ENCODE peak calls at places on chromosomes 16 and 17, in five cellular contexts. C is NT2/D1, O is HepG2, Z is GM12878, V is H1. D is an unnamed sample.

GRCh38 chr16:58409316-58409973 is 17.2 kb downstream of the GINS3 start:
- DNase-seq in O (no peak), Z (no peak), V (no peak), C (no peak), D (no peak)

GRCh38 chr17:33291248-33292183 is 1.6 kb downstream of the ASIC2 start:
- DNase-seq in V (peak), C (peak), Z (no peak), O (no peak), D (peak)

GRCh38 chr17:47776330-47777197 is 43.5 kb downstream of the TBX21 start:
- DNase-seq in Z (no peak), O (peak), C (no peak), V (no peak), D (peak)

GRCh38 chr17:31156326-31156725 is 61.5 kb downstream of the NF1 start:
- DNase-seq in O (no peak), V (no peak), C (no peak), Z (no peak), D (no peak)

GRCh38 chr17:41959336-41960095 is 7.1 kb upstream of the CNP start:
- DNase-seq in C (no peak), V (peak), O (peak), Z (no peak), D (peak)

GRCh38 chr16:23424292-23424958 is 28.6 kb downstream of the COG7 start:
- DNase-seq in V (no peak), Z (no peak), C (no peak), O (no peak), D (no peak)

GRCh38 chr16:57628008-57628781 is at the start of gene ADGRG1:
- DNase-seq in Z (no peak), C (peak), V (peak), O (peak), D (peak)

GRCh38 chr17:50858486-50859225 is 7.5 kb downstream of the TOB1 start:
- DNase-seq in V (no peak), C (no peak), Z (no peak), O (no peak), D (no peak)

GRCh38 chr17:8463089-8463488 is 27.4 kb downstream of the NDEL1 start:
- DNase-seq in C (no peak), O (no peak), V (no peak), Z (no peak), D (no peak)

GRCh38 chr16:73058616-73059409 is 10.9 kb upstream of the ZFHX3 start:
- DNase-seq in Z (no peak), O (no peak), V (peak), C (no peak), D (no peak)

GRCh38 chr17:42135664-42136653 is 13.4 kb downstream of the HSPB9 start:
- DNase-seq in Z (no peak), V (no peak), C (no peak), O (peak), D (no peak)

GRCh38 chr17:59155439-59156177 is at the start of gene PRR11:
- DNase-seq in Z (no peak), V (peak), C (peak), O (peak), D (no peak)

GRCh38 chr16:68524069-68524820 is 14.8 kb upstream of the ZFP90 start:
- DNase-seq in V (no peak), C (no peak), Z (no peak), O (no peak), D (no peak)

DNA sequence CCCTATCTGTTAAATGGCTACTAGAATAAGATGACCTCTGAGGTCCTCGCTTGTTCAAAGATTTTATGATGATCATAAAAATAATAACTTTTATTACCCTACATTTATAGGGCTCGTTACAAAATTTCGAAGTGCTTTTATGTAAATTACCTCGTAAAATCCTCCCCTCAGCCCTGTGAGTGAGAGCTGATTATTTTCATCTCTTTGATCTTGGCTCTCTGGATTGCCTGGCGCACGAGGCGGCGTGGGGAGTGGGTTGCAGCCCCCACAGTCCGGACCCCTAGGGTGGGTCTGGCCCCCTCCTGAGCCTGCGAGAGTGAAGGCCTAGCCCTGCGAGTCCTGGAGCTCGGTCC is 1.6 kb downstream of the SDK2 start:
- DNase-seq in V (no peak), Z (no peak), C (no peak), O (no peak), D (no peak)
- TF ChIP-seq SUZ12 in V (no peak), Z (no peak), C (no peak), O (no peak), D (no peak)

GRCh38 chr17:73308017-73308823 is 3.6 kb downstream of the CDC42EP4 start:
- DNase-seq in Z (no peak), C (no peak), V (no peak), O (peak), D (no peak)
- TF ChIP-seq SUZ12 in Z (no peak), C (no peak), V (no peak), O (no peak), D (no peak)

GRCh38 chr16:56384074-56384721 is 41.1 kb downstream of the AMFR start:
- DNase-seq in Z (no peak), O (no peak), V (no peak), C (no peak), D (no peak)

GRCh38 chr16:56388209-56388608 is 37.1 kb downstream of the AMFR start:
- DNase-seq in C (no peak), V (no peak), O (no peak), Z (no peak), D (no peak)

GRCh38 chr16:56389554-56389953 is 35.8 kb downstream of the AMFR start:
- DNase-seq in C (no peak), O (no peak), V (no peak), Z (no peak), D (no peak)
- TF ChIP-seq SUZ12 in C (no peak), O (no peak), V (no peak), Z (no peak), D (no peak)

GRCh38 chr17:43411820-43412529 is 13.2 kb downstream of the ARL4D start:
- DNase-seq in V (no peak), C (no peak), Z (no peak), O (no peak), D (no peak)

GRCh38 chr17:43411369-43411677 is 12.5 kb downstream of the ARL4D start:
- DNase-seq in O (no peak), Z (no peak), C (no peak), V (no peak), D (no peak)

GRCh38 chr17:43418441-43419374 is 19.9 kb downstream of the ARL4D start:
- DNase-seq in C (no peak), O (peak), V (no peak), Z (no peak), D (peak)

GRCh38 chr17:43416998-43417891 is 18.5 kb downstream of the ARL4D start:
- DNase-seq in Z (no peak), V (no peak), O (no peak), C (no peak), D (no peak)
- TF ChIP-seq SUZ12 in Z (no peak), V (no peak), O (no peak), C (no peak), D (no peak)

DNA sequence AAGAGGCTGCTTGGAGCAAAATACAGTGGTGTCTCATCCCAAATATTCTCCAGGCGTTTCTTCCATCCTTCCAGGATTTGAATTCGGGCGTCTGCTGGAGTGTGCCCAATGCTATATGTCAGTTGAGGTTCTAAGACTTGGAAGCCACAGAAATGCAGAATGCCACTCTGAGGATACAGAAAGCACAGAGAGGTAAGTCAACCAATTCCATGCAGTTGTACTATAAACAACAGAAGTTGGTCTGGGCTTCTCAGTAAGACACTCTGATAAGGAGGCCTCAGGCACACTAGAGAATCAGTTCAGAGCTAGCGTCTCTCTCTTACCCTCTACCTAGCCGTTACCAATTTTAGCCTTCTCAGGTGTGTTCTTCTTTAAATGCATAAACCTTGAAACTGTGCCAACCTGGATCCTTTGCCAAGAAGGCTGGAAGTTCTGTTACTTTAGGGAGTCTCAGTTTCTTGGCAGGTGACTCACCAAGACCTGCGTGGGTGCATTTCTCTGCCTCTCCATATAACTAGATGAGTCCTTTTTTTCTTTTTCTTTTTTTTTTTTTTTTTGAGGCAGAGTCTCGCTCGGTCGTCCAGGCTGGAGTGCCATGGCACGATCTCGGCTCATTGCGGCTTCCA is 15.1 kb downstream of the NQO1 start:
- DNase-seq in Z (no peak), O (no peak), C (no peak), V (peak), D (no peak)
- TF ChIP-seq SUZ12 in Z (no peak), O (no peak), C (no peak), V (no peak), D (no peak)

GRCh38 chr16:11495066-11495407 is 91.7 kb downstream of the LITAF start:
- DNase-seq in V (no peak), O (no peak), Z (no peak), C (no peak), D (no peak)

GRCh38 chr16:11492808-11493530 is 93.8 kb downstream of the LITAF start:
- DNase-seq in Z (no peak), C (no peak), V (no peak), O (no peak), D (no peak)

GRCh38 chr16:11494433-11494832 is 92.3 kb downstream of the LITAF start:
- DNase-seq in O (no peak), V (peak), Z (no peak), C (no peak), D (no peak)

GRCh38 chr16:11494029-11494428 is 92.7 kb downstream of the LITAF start:
- DNase-seq in C (no peak), V (peak), O (no peak), Z (no peak), D (peak)

GRCh38 chr16:11493531-11493929 is 93.2 kb downstream of the LITAF start:
- DNase-seq in C (no peak), O (no peak), Z (no peak), V (peak), D (peak)
- TF ChIP-seq SUZ12 in C (no peak), O (no peak), Z (no peak), V (no peak), D (no peak)

GRCh38 chr17:29582254-29582765 is 7.1 kb downstream of the GIT1 start:
- DNase-seq in C (no peak), V (no peak), Z (no peak), O (no peak), D (no peak)

GRCh38 chr17:29584452-29585079 is 4.9 kb downstream of the GIT1 start:
- DNase-seq in C (no peak), V (no peak), Z (no peak), O (no peak), D (no peak)

GRCh38 chr17:29582767-29583166 is 6.7 kb downstream of the GIT1 start:
- DNase-seq in C (no peak), V (no peak), Z (no peak), O (no peak), D (no peak)

GRCh38 chr17:29585080-29585751 is 4.2 kb downstream of the GIT1 start:
- DNase-seq in C (no peak), V (no peak), Z (no peak), O (no peak), D (no peak)

GRCh38 chr17:29583324-29584248 is 5.9 kb downstream of the GIT1 start:
- DNase-seq in Z (no peak), O (no peak), C (no peak), V (no peak), D (no peak)
- TF ChIP-seq SUZ12 in Z (no peak), O (no peak), C (no peak), V (no peak), D (no peak)

DNA sequence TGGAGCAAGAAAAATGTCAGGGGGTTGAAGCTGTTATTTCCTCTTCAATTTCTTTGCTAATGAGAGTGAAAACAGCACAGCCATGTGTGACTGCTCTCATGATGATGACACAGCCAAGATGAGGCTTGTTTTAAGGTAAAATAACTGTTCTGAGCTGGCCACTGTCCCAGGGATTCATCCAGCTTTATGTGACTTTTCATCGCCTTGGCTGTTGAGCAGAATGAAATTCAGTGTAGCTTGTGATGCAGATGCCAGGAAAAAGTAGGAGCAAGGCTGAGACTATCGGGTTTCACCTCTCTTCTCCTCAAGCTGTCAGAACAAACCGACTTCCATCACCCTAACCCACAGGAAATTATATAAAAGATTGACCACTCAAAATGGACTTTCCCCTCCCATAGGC is 361.8 kb upstream of the CDH5 start:
- DNase-seq in Z (no peak), C (no peak), V (no peak), O (no peak), D (no peak)
- TF ChIP-seq SUZ12 in Z (no peak), C (no peak), V (no peak), O (no peak), D (no peak)